ENCODE peak calls at places on chromosome 9, in seven cellular contexts. W is hippocampal formation, O is NCI-H1105 treated with DMSO at 0.1 percent for 48 hours, Y is GM23248, F is sigmoid colon, P is foreskin fibroblast, Z is tibial artery. B is an unnamed sample.

GRCh38 chr9:137825324-137825991 is 52.1 kb upstream of the CACNA1B start:
- DNase-seq in Y (no peak), Z (no peak), O (no peak), P (no peak), W (no peak), F (no peak), B (no peak)

GRCh38 chr9:83526901-83527300 is 11.3 kb downstream of the FRMD3 start:
- DNase-seq in W (no peak), Z (no peak), Y (no peak), F (no peak), P (no peak), O (no peak), B (no peak)

GRCh38 chr9:115650768-115651167 is 502.8 kb upstream of the PAPPA start:
- DNase-seq in W (no peak), P (peak; percentile 79), O (no peak), Z (no peak), F (no peak), Y (peak; percentile 89), B (no peak)

GRCh38 chr9:16532681-16533450 is 337.6 kb downstream of the BNC2 start:
- DNase-seq in F (no peak), Z (no peak), Y (peak; percentile 86), W (no peak), O (no peak), P (peak; percentile 76), B (no peak)

GRCh38 chr9:69118656-69119055 is 55.4 kb upstream of the TJP2 start:
- DNase-seq in W (no peak), Y (no peak), O (no peak), P (no peak), F (no peak), Z (no peak), B (no peak)

GRCh38 chr9:135287627-135288026 is 192.0 kb upstream of the PPP1R26 start:
- DNase-seq in W (no peak), O (no peak), F (no peak), Y (no peak), P (no peak), Z (no peak), B (no peak)

GRCh38 chr9:20353931-20354652 is 268.2 kb downstream of the MLLT3 start:
- DNase-seq in W (no peak), O (no peak), Z (no peak), Y (peak; percentile 44), P (peak; percentile 28), F (no peak), B (no peak)

GRCh38 chr9:114775981-114776380 is 29.9 kb downstream of the TNFSF15 start:
- DNase-seq in P (no peak), O (no peak), Z (no peak), W (no peak), F (no peak), Y (no peak), B (no peak)

GRCh38 chr9:133533878-133534277 is 626 bp upstream of the ADAMTSL2 start:
- DNase-seq in Y (peak; percentile 23), F (no peak), O (no peak), P (no peak), W (no peak), Z (no peak), B (peak; percentile 87)

B was measured in SK-N-SH.